ENCODE peak calls at places on chromosomes 4 and X, in ten cellular contexts. U is HCT116; V is heart left ventricle; P is tibial nerve; M is brain microvascular endothelial cell; L is left ventricle myocardium inferior; B is dorsolateral prefrontal cortex; Y is IMR-90; O is BE2C; K is CD8-positive, alpha-beta T cell. S is an unnamed sample.

GRCh38 chrX:17078031-17078730 is 131.7 kb downstream of the REPS2 start:
- DNase-seq in Y (peak), U (no peak), P (no peak), V (no peak), K (no peak), B (no peak), O (no peak), M (peak), L (no peak), S (peak)

GRCh38 chr4:84578540-84579409 is 4.2 kb upstream of the CDS1 start:
- DNase-seq in K (no peak), Y (peak), V (peak), U (peak), P (no peak), O (peak), L (no peak), M (peak), B (no peak), S (peak)

GRCh38 chr4:30968926-30969325 is 248.8 kb downstream of the PCDH7 start:
- DNase-seq in O (no peak), V (no peak), Y (no peak), P (no peak), K (no peak), U (no peak), B (no peak), L (no peak), M (no peak), S (no peak)

GRCh38 chrX:68665502-68665901 is 18.0 kb downstream of the STARD8 start:
- DNase-seq in U (no peak), B (no peak), K (no peak), P (no peak), L (peak), Y (no peak), V (peak), M (no peak), O (no peak), S (no peak)

GRCh38 chrX:85326234-85327059 is 53.0 kb downstream of the POF1B start:
- DNase-seq in Y (no peak), K (no peak), L (no peak), M (no peak), B (peak), P (no peak), O (peak), U (no peak), V (no peak), S (no peak)

GRCh38 chrX:42694260-42694815 is 83.6 kb downstream of the PPP1R2C start:
- DNase-seq in K (no peak), B (peak), U (no peak), P (no peak), L (no peak), M (no peak), V (no peak), O (no peak), Y (no peak), S (no peak)

GRCh38 chr4:150931005-150931404 is 84.1 kb downstream of the LRBA start:
- DNase-seq in Y (no peak), V (no peak), U (no peak), L (no peak), P (no peak), O (no peak), M (no peak), K (no peak), B (no peak), S (no peak)

GRCh38 chrX:5306654-5307121 is 922.0 kb downstream of the NLGN4X start:
- DNase-seq in V (no peak), K (no peak), M (no peak), U (no peak), B (no peak), P (no peak), Y (no peak), O (no peak), L (no peak), S (no peak)

GRCh38 chr4:183335369-183335940 is 13.2 kb upstream of the CLDN24 start:
- DNase-seq in U (peak), K (no peak), B (no peak), O (no peak), M (peak), Y (peak), P (no peak), V (no peak), L (no peak), S (peak)

GRCh38 chr4:109233585-109233984 is 68.9 kb downstream of the COL25A1 start:
- DNase-seq in B (no peak), O (no peak), Y (no peak), K (no peak), L (no peak), M (no peak), V (no peak), U (no peak), P (no peak), S (no peak)

GRCh38 chr4:54228563-54229501 is at the start of gene PDGFRA:
- DNase-seq in Y (peak), V (peak), O (no peak), B (no peak), U (no peak), L (peak), M (peak), K (no peak), P (peak), S (peak)

GRCh38 chrX:108001218-108001814 is 19.1 kb upstream of the TEX13B start:
- DNase-seq in V (no peak), K (no peak), O (peak), P (no peak), M (peak), L (no peak), Y (peak), U (peak), B (no peak), S (peak)

GRCh38 chr4:148426643-148427042 is 15.6 kb downstream of the NR3C2 start:
- DNase-seq in V (no peak), M (no peak), Y (no peak), U (no peak), P (no peak), L (no peak), B (no peak), O (no peak), K (no peak), S (no peak)

GRCh38 chr4:148431401-148431800 is 10.8 kb downstream of the NR3C2 start:
- DNase-seq in U (no peak), M (no peak), B (no peak), O (no peak), P (no peak), V (no peak), K (no peak), L (no peak), Y (no peak), S (no peak)

GRCh38 chr4:148430847-148431246 is 11.4 kb downstream of the NR3C2 start:
- DNase-seq in Y (no peak), U (no peak), O (no peak), K (no peak), B (no peak), L (no peak), V (no peak), P (no peak), M (no peak), S (no peak)

GRCh38 chr4:148425327-148426110 is 16.7 kb downstream of the NR3C2 start:
- DNase-seq in P (no peak), Y (no peak), U (no peak), B (no peak), L (no peak), V (no peak), M (no peak), O (no peak), K (no peak), S (no peak)
- TF ChIP-seq CTCF in P (no peak), Y (peak), U (peak), B (no peak), L (no peak), V (peak), M (no peak), O (peak), K (peak), S (no peak)

GRCh38 chr4:10112658-10113284 is 3.8 kb downstream of the WDR1 start:
- DNase-seq in M (no peak), V (no peak), L (no peak), O (no peak), Y (no peak), U (no peak), B (no peak), P (no peak), K (no peak), S (no peak)
- H3K4me3 ChIP-seq in M (no peak), V (no peak), L (no peak), O (no peak), Y (no peak), U (no peak), B (no peak), P (no peak), K (no peak), S (no peak)

GRCh38 chrX:151000901-151001301 is 17.8 kb downstream of the HMGB3 start:
- DNase-seq in Y (no peak), O (no peak), M (no peak), P (no peak), L (no peak), V (no peak), U (no peak), K (no peak), B (no peak), S (no peak)

GRCh38 chrX:151009582-151009981 is 26.4 kb downstream of the HMGB3 start:
- DNase-seq in Y (no peak), V (no peak), B (no peak), M (no peak), O (no peak), U (no peak), P (no peak), K (no peak), L (no peak), S (no peak)

GRCh38 chrX:151006410-151007109 is 23.4 kb downstream of the HMGB3 start:
- DNase-seq in M (no peak), B (no peak), P (no peak), U (no peak), V (no peak), Y (no peak), O (no peak), L (no peak), K (no peak), S (no peak)

DNA sequence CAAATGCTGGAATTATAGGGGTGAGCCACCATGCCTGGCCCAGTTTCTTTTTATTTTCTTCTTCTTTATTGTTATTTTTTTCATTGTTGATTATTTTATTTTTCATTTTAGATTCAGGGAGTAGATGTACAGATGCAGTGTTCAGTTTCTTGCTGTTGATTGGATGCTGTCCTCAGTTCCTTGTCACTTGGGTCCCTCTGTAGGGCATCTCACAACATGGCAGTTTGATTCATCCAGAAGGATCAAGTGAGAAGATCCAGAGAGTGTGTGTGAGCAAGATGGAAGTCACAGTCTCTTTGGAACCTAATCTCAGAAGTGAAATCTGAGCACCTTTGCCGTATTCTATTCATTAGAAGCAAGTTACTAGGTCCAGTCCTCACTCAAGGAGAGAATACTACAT is 20.9 kb downstream of the HMGB3 start:
- DNase-seq in O (no peak), M (no peak), P (no peak), U (no peak), K (no peak), L (no peak), B (no peak), Y (peak), V (no peak), S (no peak)
- TF ChIP-seq CTCF in O (peak), M (peak), P (no peak), U (no peak), K (no peak), L (peak), B (no peak), Y (peak), V (no peak), S (no peak)

DNA sequence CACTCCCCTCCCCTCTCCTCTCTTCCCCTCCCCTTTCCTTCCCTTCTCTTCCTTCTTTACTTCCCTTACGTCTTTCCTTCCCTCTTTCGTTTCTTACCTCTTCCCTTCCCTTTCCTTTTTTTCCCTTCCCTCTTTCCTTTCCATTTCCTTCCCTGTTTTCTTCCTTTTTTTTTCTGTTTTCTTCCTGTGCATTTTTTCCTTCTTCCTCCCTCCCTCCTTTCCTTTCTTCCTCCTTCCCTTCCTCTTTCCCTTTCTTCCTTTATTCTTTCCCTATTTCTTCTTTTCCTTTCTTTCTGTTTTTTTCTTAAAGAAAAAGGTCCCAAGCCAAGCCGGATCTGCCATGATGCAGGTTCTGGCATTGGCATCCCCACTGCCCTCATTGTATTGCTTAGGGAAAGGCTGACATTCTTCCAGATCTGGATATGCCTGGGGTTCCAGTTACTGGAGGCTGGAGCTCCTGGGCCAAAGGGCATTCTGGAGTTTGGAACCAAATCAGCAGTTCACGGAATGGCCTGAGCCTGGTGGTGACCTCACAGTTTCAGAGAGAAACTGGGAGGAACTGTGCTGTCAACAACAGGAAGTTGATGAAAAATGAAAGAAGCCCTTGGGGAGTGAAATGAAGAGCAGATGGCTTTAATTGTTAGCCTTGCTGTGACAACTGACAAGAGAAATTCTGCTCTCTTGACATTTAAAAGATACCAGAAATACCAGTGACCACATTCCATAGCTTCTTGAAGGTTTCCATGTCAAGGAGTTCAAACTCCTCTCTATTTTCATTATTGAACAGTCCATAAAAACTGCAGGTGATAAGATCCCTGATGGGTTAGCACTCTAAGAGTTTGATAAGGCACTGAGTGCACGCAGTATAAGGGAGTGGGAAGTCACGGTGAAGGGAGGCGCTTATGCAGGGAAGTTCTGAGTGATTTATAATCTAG is 622.1 kb downstream of the SPRY1 start:
- DNase-seq in U (no peak), M (peak), L (peak), P (peak), Y (peak), V (peak), O (no peak), K (no peak), B (no peak), S (peak)
- H3K4me3 ChIP-seq in U (no peak), M (no peak), L (no peak), P (no peak), Y (no peak), V (no peak), O (no peak), K (no peak), B (no peak), S (no peak)

GRCh38 chr4:6360385-6360784 is 90.7 kb downstream of the WFS1 start:
- DNase-seq in Y (no peak), L (no peak), V (no peak), M (no peak), B (peak), P (no peak), K (no peak), U (no peak), O (peak), S (no peak)

GRCh38 chr4:6362896-6363295 is 93.2 kb downstream of the WFS1 start:
- DNase-seq in U (no peak), O (no peak), B (no peak), V (peak), Y (peak), M (peak), L (no peak), K (peak), P (no peak), S (no peak)

GRCh38 chr4:6361076-6361784 is 91.6 kb downstream of the WFS1 start:
- DNase-seq in Y (no peak), V (no peak), O (no peak), P (no peak), K (no peak), M (no peak), U (no peak), B (no peak), L (no peak), S (no peak)

GRCh38 chr4:6364146-6364545 is 94.5 kb downstream of the WFS1 start:
- DNase-seq in Y (no peak), K (no peak), L (peak), O (no peak), P (no peak), M (no peak), U (no peak), V (no peak), B (no peak), S (no peak)

DNA sequence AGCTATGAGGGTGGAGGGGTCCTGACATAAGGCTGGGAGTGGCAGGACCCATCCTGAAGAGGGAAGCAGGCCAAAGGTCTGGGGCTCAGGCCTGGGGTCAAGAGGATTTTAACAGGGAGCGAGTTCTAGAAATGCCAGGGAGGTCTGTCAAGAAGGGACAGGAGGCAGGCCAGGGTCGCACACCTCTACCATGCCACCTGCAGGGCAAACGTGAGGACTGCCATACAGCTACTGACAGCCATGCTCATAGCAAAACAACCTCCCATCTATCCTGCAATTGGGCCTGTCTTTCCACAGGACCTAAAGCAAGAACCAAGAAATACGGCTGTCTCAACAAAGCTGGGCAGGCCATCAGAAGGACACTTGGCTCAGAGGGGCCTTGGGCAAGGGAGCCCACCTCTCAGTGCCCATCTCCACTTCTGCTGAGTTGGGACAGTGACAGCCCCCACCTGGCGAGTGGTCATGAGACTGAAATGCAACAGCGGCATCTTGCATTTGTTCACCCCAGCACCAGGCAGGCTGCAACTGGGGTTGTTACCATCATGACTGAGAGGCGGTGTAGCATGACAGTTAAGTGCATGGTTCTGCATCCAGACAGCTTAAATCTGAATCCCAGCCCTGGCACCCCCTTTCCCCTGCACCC is 92.7 kb downstream of the WFS1 start:
- DNase-seq in Y (no peak), O (no peak), V (peak), M (no peak), B (no peak), L (peak), P (no peak), U (no peak), K (no peak), S (no peak)
- TF ChIP-seq CTCF in Y (no peak), O (peak), V (no peak), M (no peak), B (no peak), L (no peak), P (no peak), U (peak), K (no peak), S (no peak)

GRCh38 chrX:143632625-143633387 is 3.1 kb downstream of the SLITRK4 start:
- DNase-seq in U (no peak), V (no peak), B (no peak), K (no peak), M (no peak), P (no peak), Y (no peak), O (no peak), L (no peak), S (no peak)
- H3K4me3 ChIP-seq in U (no peak), V (peak), B (peak), K (no peak), M (no peak), P (peak), Y (no peak), O (no peak), L (peak), S (no peak)

GRCh38 chr4:97330915-97331314 is 812.4 kb downstream of the STPG2 start:
- DNase-seq in P (no peak), Y (no peak), L (no peak), U (no peak), O (no peak), B (no peak), V (no peak), K (no peak), M (no peak), S (no peak)
- TF ChIP-seq CTCF in P (no peak), Y (no peak), L (no peak), U (no peak), O (no peak), B (no peak), V (no peak), K (no peak), M (no peak), S (no peak)

GRCh38 chr4:88242144-88242543 is 42.2 kb downstream of the PPM1K start:
- DNase-seq in B (no peak), V (no peak), K (no peak), L (no peak), O (no peak), U (no peak), M (no peak), Y (no peak), P (no peak), S (no peak)

GRCh38 chr4:88244056-88244455 is 40.3 kb downstream of the PPM1K start:
- DNase-seq in P (no peak), M (no peak), L (no peak), B (no peak), Y (no peak), O (no peak), V (no peak), U (no peak), K (no peak), S (no peak)

GRCh38 chr4:88244821-88245579 is 39.4 kb downstream of the PPM1K start:
- DNase-seq in L (no peak), M (no peak), U (no peak), B (no peak), Y (no peak), K (peak), P (no peak), V (no peak), O (no peak), S (no peak)

DNA sequence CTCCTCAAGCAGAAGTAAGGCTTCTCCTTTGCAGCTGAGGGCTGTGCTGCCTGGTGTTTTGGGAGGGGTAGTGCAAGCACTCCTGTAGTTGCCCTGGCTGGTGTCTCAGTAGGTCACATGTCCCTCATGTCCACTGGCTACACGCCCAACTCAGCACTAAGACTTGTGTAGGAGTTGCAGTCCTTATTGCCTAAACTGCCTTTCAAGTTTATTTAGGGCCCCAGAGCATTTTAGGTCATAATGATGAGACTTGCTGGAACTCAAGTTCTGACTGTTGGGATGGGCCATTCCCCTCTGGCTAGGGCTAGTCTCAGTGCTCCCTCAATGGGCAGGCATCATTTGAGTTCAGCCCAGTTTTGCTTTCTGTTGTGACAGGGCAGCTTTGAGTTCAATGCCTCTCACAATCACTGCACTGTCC is 44.1 kb downstream of the PPM1K start:
- DNase-seq in K (no peak), P (no peak), V (peak), U (no peak), M (no peak), Y (no peak), L (peak), O (no peak), B (no peak), S (no peak)
- H3K4me3 ChIP-seq in K (no peak), P (no peak), V (no peak), U (no peak), M (no peak), Y (no peak), L (no peak), O (no peak), B (no peak), S (no peak)

GRCh38 chr4:135371137-135371536 is 1169.5 kb upstream of the PABPC4L start:
- DNase-seq in L (no peak), K (no peak), P (no peak), Y (no peak), U (no peak), V (no peak), O (peak), M (no peak), B (no peak), S (no peak)
- TF ChIP-seq CTCF in L (no peak), K (no peak), P (no peak), Y (no peak), U (peak), V (no peak), O (peak), M (peak), B (no peak), S (no peak)